ENCODE peak calls at places on chromosomes 4 and X, in ten cellular contexts. One of them, this sample, is unnamed.

GRCh38 chr4:123037809-123038208 is 115.4 kb upstream of the NUDT6 start:
- DNase-seq in lower leg skin: no peak
- DNase-seq in GM23338: no peak
- DNase-seq in SK-N-SH: no peak
- DNase-seq in dorsolateral prefrontal cortex: no peak
- DNase-seq in astrocyte of the spinal cord: peak; percentile 68
- DNase-seq in cardiac muscle cell: peak; percentile 53
- DNase-seq in HFF-Myc: no peak
- DNase-seq in AG10803: peak; percentile 61
- DNase-seq in stomach: no peak
- DNase-seq in this sample: peak; percentile 65

GRCh38 chr4:4754641-4755040 is 104.8 kb upstream of the MSX1 start:
- DNase-seq in astrocyte of the spinal cord: no peak
- DNase-seq in cardiac muscle cell: no peak
- DNase-seq in lower leg skin: no peak
- DNase-seq in stomach: no peak
- DNase-seq in GM23338: no peak
- DNase-seq in SK-N-SH: peak; percentile 75
- DNase-seq in HFF-Myc: no peak
- DNase-seq in dorsolateral prefrontal cortex: no peak
- DNase-seq in AG10803: no peak
- DNase-seq in this sample: no peak

GRCh38 chr4:4486969-4487368 is 54.9 kb downstream of the STX18 start:
- DNase-seq in cardiac muscle cell: no peak
- DNase-seq in GM23338: no peak
- DNase-seq in AG10803: no peak
- DNase-seq in dorsolateral prefrontal cortex: no peak
- DNase-seq in stomach: no peak
- DNase-seq in SK-N-SH: no peak
- DNase-seq in astrocyte of the spinal cord: no peak
- DNase-seq in HFF-Myc: no peak
- DNase-seq in lower leg skin: no peak
- DNase-seq in this sample: no peak

GRCh38 chr4:76990288-76991080 is 40.9 kb downstream of the SEPTIN11 start:
- DNase-seq in GM23338: no peak
- DNase-seq in stomach: no peak
- DNase-seq in lower leg skin: no peak
- DNase-seq in astrocyte of the spinal cord: peak; percentile 96
- DNase-seq in AG10803: peak; percentile 98
- DNase-seq in SK-N-SH: no peak
- DNase-seq in dorsolateral prefrontal cortex: no peak
- DNase-seq in HFF-Myc: no peak
- DNase-seq in cardiac muscle cell: peak; percentile 87
- DNase-seq in this sample: no peak

GRCh38 chrX:45198301-45198700 is 2.4 kb downstream of the DIPK2B start:
- DNase-seq in astrocyte of the spinal cord: no peak
- DNase-seq in GM23338: no peak
- DNase-seq in cardiac muscle cell: peak; percentile 6
- DNase-seq in dorsolateral prefrontal cortex: no peak
- DNase-seq in SK-N-SH: no peak
- DNase-seq in HFF-Myc: no peak
- DNase-seq in lower leg skin: no peak
- DNase-seq in AG10803: peak; percentile 22
- DNase-seq in stomach: no peak
- DNase-seq in this sample: no peak

GRCh38 chr4:40164459-40164858 is 32.4 kb upstream of the RHOH start:
- DNase-seq in HFF-Myc: no peak
- DNase-seq in dorsolateral prefrontal cortex: no peak
- DNase-seq in cardiac muscle cell: no peak
- DNase-seq in GM23338: no peak
- DNase-seq in stomach: no peak
- DNase-seq in lower leg skin: no peak
- DNase-seq in astrocyte of the spinal cord: no peak
- DNase-seq in SK-N-SH: no peak
- DNase-seq in AG10803: no peak
- DNase-seq in this sample: no peak

GRCh38 chrX:38105216-38105725 is 98.9 kb downstream of the SYTL5 start:
- DNase-seq in stomach: no peak
- DNase-seq in AG10803: no peak
- DNase-seq in lower leg skin: no peak
- DNase-seq in SK-N-SH: no peak
- DNase-seq in astrocyte of the spinal cord: no peak
- DNase-seq in GM23338: no peak
- DNase-seq in dorsolateral prefrontal cortex: no peak
- DNase-seq in HFF-Myc: no peak
- DNase-seq in cardiac muscle cell: no peak
- DNase-seq in this sample: no peak

GRCh38 chrX:1529756-1530155 is 7.2 kb downstream of the P2RY8 start:
- DNase-seq in dorsolateral prefrontal cortex: no peak
- DNase-seq in GM23338: no peak
- DNase-seq in SK-N-SH: no peak
- DNase-seq in HFF-Myc: no peak
- DNase-seq in lower leg skin: no peak
- DNase-seq in cardiac muscle cell: no peak
- DNase-seq in astrocyte of the spinal cord: no peak
- DNase-seq in stomach: no peak
- DNase-seq in AG10803: no peak
- DNase-seq in this sample: no peak

GRCh38 chr4:141676087-141676486 is 39.7 kb downstream of the IL15 start:
- DNase-seq in dorsolateral prefrontal cortex: no peak
- DNase-seq in cardiac muscle cell: no peak
- DNase-seq in stomach: no peak
- DNase-seq in SK-N-SH: no peak
- DNase-seq in GM23338: no peak
- DNase-seq in AG10803: no peak
- DNase-seq in astrocyte of the spinal cord: no peak
- DNase-seq in HFF-Myc: no peak
- DNase-seq in lower leg skin: no peak
- DNase-seq in this sample: no peak

GRCh38 chrX:155632424-155633100 is 19.8 kb upstream of the TMLHE start:
- DNase-seq in GM23338: no peak
- DNase-seq in stomach: no peak
- DNase-seq in lower leg skin: no peak
- DNase-seq in HFF-Myc: no peak
- DNase-seq in dorsolateral prefrontal cortex: no peak
- DNase-seq in SK-N-SH: no peak
- DNase-seq in astrocyte of the spinal cord: peak; percentile 8
- DNase-seq in cardiac muscle cell: no peak
- DNase-seq in AG10803: no peak
- DNase-seq in this sample: peak; percentile 14

GRCh38 chr4:153468587-153468986 is 2.4 kb downstream of the TMEM131L start:
- DNase-seq in astrocyte of the spinal cord: no peak
- DNase-seq in AG10803: no peak
- DNase-seq in stomach: no peak
- DNase-seq in SK-N-SH: peak; percentile 53
- DNase-seq in HFF-Myc: no peak
- DNase-seq in dorsolateral prefrontal cortex: no peak
- DNase-seq in lower leg skin: no peak
- DNase-seq in cardiac muscle cell: no peak
- DNase-seq in GM23338: no peak
- DNase-seq in this sample: no peak
- TF ChIP-seq CTCF in astrocyte of the spinal cord: no peak
- TF ChIP-seq CTCF in AG10803: no peak
- TF ChIP-seq CTCF in stomach: no peak
- TF ChIP-seq CTCF in SK-N-SH: no peak
- TF ChIP-seq CTCF in HFF-Myc: no peak
- TF ChIP-seq CTCF in dorsolateral prefrontal cortex: no peak
- TF ChIP-seq CTCF in lower leg skin: no peak
- TF ChIP-seq CTCF in cardiac muscle cell: no peak
- TF ChIP-seq CTCF in GM23338: no peak
- TF ChIP-seq CTCF in this sample: no peak

GRCh38 chr4:186144180-186144579 is 39.7 kb downstream of the FAM149A start:
- DNase-seq in SK-N-SH: peak; percentile 76
- DNase-seq in GM23338: peak; percentile 53
- DNase-seq in stomach: no peak
- DNase-seq in lower leg skin: no peak
- DNase-seq in astrocyte of the spinal cord: peak; percentile 47
- DNase-seq in HFF-Myc: no peak
- DNase-seq in cardiac muscle cell: peak; percentile 72
- DNase-seq in AG10803: peak; percentile 25
- DNase-seq in dorsolateral prefrontal cortex: peak; percentile 40
- DNase-seq in this sample: peak; percentile 93
- H3K4me3 ChIP-seq in SK-N-SH: peak overlapping the region; percentile 56
- H3K4me3 ChIP-seq in GM23338: peak overlapping the region; percentile 76
- H3K4me3 ChIP-seq in stomach: peak overlapping the region; percentile 67
- H3K4me3 ChIP-seq in lower leg skin: peak overlapping the region; percentile 32
- H3K4me3 ChIP-seq in astrocyte of the spinal cord: peak overlapping the region; percentile 50
- H3K4me3 ChIP-seq in HFF-Myc: peak overlapping the region; percentile 28
- H3K4me3 ChIP-seq in cardiac muscle cell: peak overlapping the region; percentile 70
- H3K4me3 ChIP-seq in AG10803: peak overlapping the region; percentile 50
- H3K4me3 ChIP-seq in dorsolateral prefrontal cortex: peak overlapping the region; percentile 34
- H3K4me3 ChIP-seq in this sample: peak overlapping the region; percentile 73

DNA sequence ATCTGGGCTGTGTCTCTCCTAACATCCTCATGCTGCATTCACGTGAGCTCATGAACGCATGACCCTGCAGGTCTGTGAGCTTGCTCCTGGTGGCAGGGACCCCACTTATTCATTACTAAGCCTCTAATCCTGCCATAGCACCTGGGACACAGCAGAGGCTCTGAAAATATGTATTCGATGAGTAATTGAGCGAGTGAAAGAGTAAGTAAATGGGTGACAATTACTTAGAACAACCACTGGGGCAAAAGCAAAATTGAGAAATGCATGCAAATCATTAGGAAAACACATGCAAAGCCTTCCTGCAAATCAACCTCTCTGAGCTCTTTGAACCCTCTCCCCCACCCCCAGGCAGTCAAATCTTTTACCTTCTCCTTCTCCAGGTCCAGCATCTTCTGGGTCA is 23.6 kb upstream of the C4orf50 start:
- DNase-seq in AG10803: no peak
- DNase-seq in stomach: no peak
- DNase-seq in dorsolateral prefrontal cortex: no peak
- DNase-seq in GM23338: no peak
- DNase-seq in SK-N-SH: no peak
- DNase-seq in cardiac muscle cell: no peak
- DNase-seq in astrocyte of the spinal cord: no peak
- DNase-seq in HFF-Myc: no peak
- DNase-seq in lower leg skin: no peak
- DNase-seq in this sample: peak; percentile 44
- TF ChIP-seq CTCF in AG10803: no peak
- TF ChIP-seq CTCF in stomach: no peak
- TF ChIP-seq CTCF in dorsolateral prefrontal cortex: no peak
- TF ChIP-seq CTCF in GM23338: no peak
- TF ChIP-seq CTCF in SK-N-SH: no peak
- TF ChIP-seq CTCF in cardiac muscle cell: no peak
- TF ChIP-seq CTCF in astrocyte of the spinal cord: no peak
- TF ChIP-seq CTCF in HFF-Myc: no peak
- TF ChIP-seq CTCF in lower leg skin: no peak
- TF ChIP-seq CTCF in this sample: no peak

GRCh38 chr4:25810815-25811690 is 51.7 kb downstream of the SEL1L3 start:
- DNase-seq in astrocyte of the spinal cord: peak; percentile 75
- DNase-seq in cardiac muscle cell: peak; percentile 59
- DNase-seq in stomach: no peak
- DNase-seq in SK-N-SH: no peak
- DNase-seq in lower leg skin: no peak
- DNase-seq in AG10803: peak; percentile 48
- DNase-seq in dorsolateral prefrontal cortex: no peak
- DNase-seq in GM23338: peak; percentile 43
- DNase-seq in HFF-Myc: no peak
- DNase-seq in this sample: peak; percentile 78
- H3K4me3 ChIP-seq in astrocyte of the spinal cord: no peak overlapping the region
- H3K4me3 ChIP-seq in cardiac muscle cell: no peak overlapping the region
- H3K4me3 ChIP-seq in stomach: no peak overlapping the region
- H3K4me3 ChIP-seq in SK-N-SH: no peak overlapping the region
- H3K4me3 ChIP-seq in lower leg skin: no peak overlapping the region
- H3K4me3 ChIP-seq in AG10803: no peak overlapping the region
- H3K4me3 ChIP-seq in dorsolateral prefrontal cortex: no peak overlapping the region
- H3K4me3 ChIP-seq in GM23338: no peak overlapping the region
- H3K4me3 ChIP-seq in HFF-Myc: no peak overlapping the region
- H3K4me3 ChIP-seq in this sample: peak overlapping the region; percentile 5

DNA sequence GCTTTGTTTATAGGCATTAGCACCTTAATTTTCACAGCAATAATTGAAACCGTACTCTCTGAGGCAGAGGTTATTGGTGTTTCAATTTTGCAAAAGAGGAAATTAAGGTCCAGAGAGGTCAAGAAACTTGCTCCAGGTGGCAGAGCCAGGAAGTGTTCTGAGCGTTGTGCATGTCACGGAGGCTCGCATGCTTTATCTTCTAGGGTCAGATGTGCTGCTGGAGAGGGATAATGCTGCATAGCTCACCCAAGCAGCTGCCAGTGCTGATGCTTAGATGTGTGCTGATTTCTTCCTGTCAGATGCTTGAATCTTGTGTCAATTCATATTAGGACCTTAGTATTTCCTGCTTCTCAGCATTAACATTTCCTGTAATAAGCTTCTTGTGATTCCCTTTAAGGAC is 13.0 kb upstream of the FGF5 start:
- DNase-seq in GM23338: no peak
- DNase-seq in astrocyte of the spinal cord: no peak
- DNase-seq in dorsolateral prefrontal cortex: no peak
- DNase-seq in stomach: no peak
- DNase-seq in SK-N-SH: no peak
- DNase-seq in AG10803: no peak
- DNase-seq in cardiac muscle cell: no peak
- DNase-seq in HFF-Myc: no peak
- DNase-seq in lower leg skin: no peak
- DNase-seq in this sample: no peak
- TF ChIP-seq CTCF in GM23338: no peak
- TF ChIP-seq CTCF in astrocyte of the spinal cord: no peak
- TF ChIP-seq CTCF in dorsolateral prefrontal cortex: no peak
- TF ChIP-seq CTCF in stomach: no peak
- TF ChIP-seq CTCF in SK-N-SH: no peak
- TF ChIP-seq CTCF in AG10803: no peak
- TF ChIP-seq CTCF in cardiac muscle cell: no peak
- TF ChIP-seq CTCF in HFF-Myc: no peak
- TF ChIP-seq CTCF in lower leg skin: no peak
- TF ChIP-seq CTCF in this sample: no peak

DNA sequence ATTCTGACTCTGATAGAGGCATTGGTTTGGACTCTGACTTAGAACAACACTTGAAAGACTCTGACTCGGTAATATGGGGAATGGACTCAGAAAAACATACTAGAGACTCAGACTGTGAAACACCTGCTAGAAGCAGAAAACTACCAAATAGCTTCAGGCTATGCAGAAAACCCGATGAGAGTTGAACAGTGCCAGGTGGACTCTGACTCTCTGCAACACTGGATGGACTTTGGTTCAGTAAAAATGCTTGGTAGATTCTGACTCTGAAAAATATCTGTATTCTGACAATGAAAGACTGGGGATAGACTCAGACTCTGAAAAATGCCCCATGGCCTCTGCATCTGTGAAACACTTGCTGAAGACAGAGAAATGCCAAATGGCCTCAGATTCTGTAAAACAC is 215.1 kb upstream of the HDX start:
- DNase-seq in lower leg skin: no peak
- DNase-seq in SK-N-SH: no peak
- DNase-seq in astrocyte of the spinal cord: no peak
- DNase-seq in GM23338: no peak
- DNase-seq in HFF-Myc: no peak
- DNase-seq in cardiac muscle cell: no peak
- DNase-seq in dorsolateral prefrontal cortex: no peak
- DNase-seq in stomach: no peak
- DNase-seq in AG10803: no peak
- DNase-seq in this sample: no peak
- H3K4me3 ChIP-seq in lower leg skin: no peak overlapping the region
- H3K4me3 ChIP-seq in SK-N-SH: no peak overlapping the region
- H3K4me3 ChIP-seq in astrocyte of the spinal cord: no peak overlapping the region
- H3K4me3 ChIP-seq in GM23338: no peak overlapping the region
- H3K4me3 ChIP-seq in HFF-Myc: no peak overlapping the region
- H3K4me3 ChIP-seq in cardiac muscle cell: no peak overlapping the region
- H3K4me3 ChIP-seq in dorsolateral prefrontal cortex: no peak overlapping the region
- H3K4me3 ChIP-seq in stomach: no peak overlapping the region
- H3K4me3 ChIP-seq in AG10803: no peak overlapping the region
- H3K4me3 ChIP-seq in this sample: no peak overlapping the region

This sample was measured in osteoblast.